ENCODE peak calls at places on chromosomes 5 and 9, in seven cellular contexts. C, Y, F, Z, O, B and R are unnamed samples.
A peak's percentile ranks its signal among the peaks of the same experiment; 100 is the strongest.

GRCh38 chr5:10360686-10361085 is 7.2 kb downstream of the MARCHF6 start:
- DNase-seq in B (no peak), Y (no peak), F (no peak), Z (no peak), C (no peak), O (no peak), R (no peak)

GRCh38 chr5:59660737-59661136 is 232.8 kb downstream of the PDE4D start:
- DNase-seq in Z (no peak), C (no peak), B (peak; percentile 66), F (no peak), Y (peak; percentile 38), O (peak; percentile 17), R (no peak)

GRCh38 chr5:32687167-32687831 is 23.8 kb upstream of the NPR3 start:
- DNase-seq in Y (no peak), Z (no peak), C (no peak), O (no peak), F (no peak), B (no peak), R (no peak)

GRCh38 chr5:180499684-180500083 is 5.5 kb downstream of the CNOT6 start:
- DNase-seq in Z (no peak), B (no peak), F (no peak), O (no peak), Y (no peak), C (no peak), R (no peak)

GRCh38 chr5:79229357-79230174 is 6.4 kb upstream of the JMY start:
- DNase-seq in O (peak; percentile 48), B (peak; percentile 96), C (no peak), Y (no peak), Z (no peak), F (no peak), R (no peak)

GRCh38 chr5:79109527-79110492 is 1.8 kb upstream of the BHMT start:
- DNase-seq in Z (no peak), O (peak; percentile 67), F (peak; percentile 23), C (no peak), B (peak; percentile 19), Y (peak; percentile 78), R (peak; percentile 47)

GRCh38 chr9:135334953-135335460 is 144.6 kb upstream of the PPP1R26 start:
- DNase-seq in B (no peak), Z (no peak), F (no peak), C (no peak), Y (no peak), O (no peak), R (no peak)

GRCh38 chr5:32030686-32031478 is 143.2 kb downstream of the GOLPH3 start:
- DNase-seq in O (no peak), F (no peak), C (no peak), Z (no peak), B (peak; percentile 75), Y (no peak), R (no peak)

GRCh38 chr5:18216016-18216415 is 581.8 kb downstream of the TAF11L14 start:
- DNase-seq in B (no peak), Y (no peak), Z (no peak), F (no peak), C (peak; percentile 31), O (no peak), R (no peak)

GRCh38 chr9:135240871-135241311 is 153.4 kb downstream of the OLFM1 start:
- DNase-seq in F (no peak), B (no peak), C (no peak), Z (no peak), Y (no peak), O (no peak), R (peak; percentile 13)

GRCh38 chr9:124008307-124008854 is 3.2 kb upstream of the LHX2 start:
- DNase-seq in C (no peak), Y (peak; percentile 76), B (peak; percentile 21), Z (no peak), O (no peak), F (no peak), R (no peak)

GRCh38 chr9:138103111-138103823 is 225.7 kb downstream of the CACNA1B start:
- DNase-seq in B (no peak), O (peak; percentile 10), Z (no peak), F (no peak), C (no peak), Y (no peak), R (no peak)

GRCh38 chr5:136036991-136037705 is 8.4 kb downstream of the TGFBI start:
- DNase-seq in O (no peak), B (peak; percentile 93), C (no peak), Z (peak; percentile 88), F (no peak), Y (no peak), R (no peak)

GRCh38 chr5:9919306-9920030 is 289.3 kb upstream of the TAS2R1 start:
- DNase-seq in O (no peak), C (peak; percentile 93), Z (no peak), Y (no peak), B (no peak), F (no peak), R (no peak)

GRCh38 chr9:14180077-14180941 is 133.6 kb downstream of the NFIB start:
- DNase-seq in F (peak; percentile 41), B (no peak), O (no peak), C (no peak), Z (no peak), Y (no peak), R (peak; percentile 58)

GRCh38 chr9:116499986-116500871 is 186.9 kb upstream of the TRIM32 start:
- DNase-seq in O (no peak), Y (no peak), Z (no peak), B (peak; percentile 84), C (peak; percentile 25), F (no peak), R (no peak)

GRCh38 chr9:114305189-114305555 is 17.7 kb upstream of the ORM1 start:
- DNase-seq in O (no peak), C (no peak), Z (peak; percentile 33), Y (no peak), B (no peak), F (no peak), R (no peak)

GRCh38 chr5:179367491-179367890 is 22.2 kb upstream of the ADAMTS2 start:
- DNase-seq in Z (no peak), F (no peak), O (no peak), B (no peak), Y (no peak), C (no peak), R (peak; percentile 18)

GRCh38 chr9:21995652-21996275 is 1.2 kb downstream of the CDKN2B-AS1 start:
- DNase-seq in Z (peak; percentile 66), O (no peak), B (peak; percentile 72), Y (peak; percentile 56), F (peak; percentile 49), C (no peak), R (peak; percentile 71)

GRCh38 chr5:90898330-90899013 is 339.9 kb downstream of the ADGRV1 start:
- DNase-seq in B (peak; percentile 6), Y (no peak), F (no peak), O (no peak), Z (no peak), C (no peak), R (no peak)

GRCh38 chr5:133569347-133569746 is 43.0 kb downstream of the FSTL4 start:
- DNase-seq in Y (no peak), F (no peak), B (peak; percentile 21), Z (no peak), C (no peak), O (no peak), R (no peak)

GRCh38 chr5:139088024-139088423 is 110.1 kb downstream of the SIL1 start:
- DNase-seq in Y (no peak), O (no peak), B (peak; percentile 6), C (no peak), F (no peak), Z (no peak), R (no peak)

GRCh38 chr5:41787257-41787656 is 83.0 kb downstream of the OXCT1 start:
- DNase-seq in O (no peak), C (no peak), F (no peak), Y (peak; percentile 12), Z (no peak), B (no peak), R (no peak)

GRCh38 chr9:124267271-124267807 is 9.6 kb downstream of the NEK6 start:
- DNase-seq in Y (no peak), C (no peak), O (no peak), B (peak; percentile 92), Z (peak; percentile 91), F (no peak), R (no peak)

GRCh38 chr5:53170748-53171349 is 61.3 kb upstream of the MOCS2 start:
- DNase-seq in C (no peak), O (peak; percentile 28), F (no peak), Y (peak; percentile 53), B (peak; percentile 70), Z (no peak), R (no peak)